ENCODE peak calls at places on chromosomes 16 and 17, in seven cellular contexts. K, J, D, F, M, A and I are unnamed samples.

GRCh38 chr16:54817432-54817831 is 113.2 kb upstream of the IRX5 start:
- DNase-seq in F (no peak), J (peak), D (peak), K (no peak), A (no peak), M (no peak), I (no peak)

GRCh38 chr17:46958192-46958591 is 20.9 kb downstream of the RPRML start:
- DNase-seq in J (no peak), K (no peak), A (no peak), M (no peak), D (no peak), F (no peak), I (no peak)

GRCh38 chr17:7479389-7480192 is at the start of gene ZBTB4:
- DNase-seq in D (peak), F (peak), A (peak), J (peak), K (peak), M (peak), I (peak)

GRCh38 chr17:6257339-6257738 is 177.6 kb downstream of the AIPL1 start:
- DNase-seq in K (peak), J (peak), M (no peak), A (no peak), D (peak), F (peak), I (peak)

GRCh38 chr16:48534601-48535340 is 75.2 kb downstream of the N4BP1 start:
- DNase-seq in D (no peak), M (no peak), J (peak), A (no peak), K (no peak), F (no peak), I (no peak)

GRCh38 chr16:23967018-23967417 is 131.2 kb downstream of the PRKCB start:
- DNase-seq in D (no peak), K (no peak), A (no peak), M (no peak), F (no peak), J (no peak), I (no peak)

GRCh38 chr16:71210-71539 is 1.3 kb downstream of the RHBDF1 start:
- DNase-seq in J (no peak), D (no peak), F (no peak), K (no peak), M (no peak), A (no peak), I (no peak)

GRCh38 chr16:85403693-85404092 is 209.4 kb upstream of the GSE1 start:
- DNase-seq in A (peak), K (no peak), J (no peak), D (no peak), M (no peak), F (no peak), I (no peak)

GRCh38 chr16:64952177-64952576 is 169.7 kb downstream of the CDH11 start:
- DNase-seq in D (no peak), M (peak), A (no peak), J (no peak), F (peak), K (peak), I (no peak)

GRCh38 chr16:71412270-71413160 is 29.3 kb downstream of the TLE7 start:
- DNase-seq in K (peak), J (peak), D (peak), F (peak), A (peak), M (peak), I (peak)

GRCh38 chr16:68756250-68757051 is 19.4 kb downstream of the CDH1 start:
- DNase-seq in D (peak), A (no peak), F (no peak), K (no peak), J (no peak), M (peak), I (no peak)

GRCh38 chr17:42436401-42436800 is 13.3 kb upstream of the CAVIN1 start:
- DNase-seq in J (no peak), D (no peak), A (no peak), K (peak), F (peak), M (peak), I (no peak)

GRCh38 chr16:30535777-30536190 is 1.1 kb upstream of the ZNF747 start:
- DNase-seq in F (peak), M (peak), K (peak), A (peak), D (peak), J (peak), I (peak)

GRCh38 chr17:2043785-2044184 is 2.0 kb downstream of the OVCA2 start:
- DNase-seq in M (peak), J (no peak), K (peak), D (peak), A (no peak), F (peak), I (no peak)

GRCh38 chr16:17038415-17038814 is 432.3 kb downstream of the XYLT1 start:
- DNase-seq in A (no peak), D (peak), F (no peak), K (no peak), M (no peak), J (no peak), I (no peak)

GRCh38 chr17:27296427-27296979 is 2.6 kb downstream of the WSB1 start:
- DNase-seq in J (no peak), K (peak), A (no peak), F (peak), M (peak), D (no peak), I (no peak)

GRCh38 chr16:82067042-82067809 is 32.2 kb downstream of the HSD17B2 start:
- DNase-seq in A (no peak), K (peak), J (no peak), M (no peak), D (no peak), F (no peak), I (no peak)

GRCh38 chr17:78122221-78122990 is 6.1 kb downstream of the TMC6 start:
- DNase-seq in A (no peak), D (no peak), F (no peak), K (no peak), J (no peak), M (no peak), I (no peak)

GRCh38 chr17:81000631-81001357 is 9.2 kb downstream of the CHMP6 start:
- DNase-seq in F (no peak), K (no peak), A (no peak), J (no peak), D (no peak), M (no peak), I (no peak)

GRCh38 chr17:1647802-1648581 is 1.7 kb downstream of the RILP start:
- DNase-seq in A (peak), K (no peak), F (no peak), D (peak), M (no peak), J (peak), I (no peak)

GRCh38 chr17:39231587-39232551 is 6.1 kb upstream of the STAC2 start:
- DNase-seq in J (peak), K (peak), F (peak), A (peak), M (peak), D (peak), I (no peak)

GRCh38 chr17:68704897-68705296 is 103.7 kb upstream of the FAM20A start:
- DNase-seq in D (no peak), F (peak), K (peak), M (no peak), J (no peak), A (no peak), I (no peak)

GRCh38 chr16:70157477-70158260 is 15.9 kb upstream of the CLEC18C start:
- DNase-seq in A (no peak), F (no peak), M (no peak), D (no peak), K (no peak), J (no peak), I (no peak)

GRCh38 chr17:7241783-7242716 is at the start of gene GABARAP:
- DNase-seq in F (peak), A (peak), J (peak), M (peak), D (peak), K (peak), I (peak)

GRCh38 chr17:17518019-17518418 is 21.8 kb upstream of the RASD1 start:
- DNase-seq in A (no peak), M (no peak), K (no peak), D (no peak), F (no peak), J (no peak), I (no peak)

GRCh38 chr17:40063915-40064531 is 1.3 kb downstream of the THRA start:
- DNase-seq in J (peak), M (no peak), A (no peak), D (no peak), K (no peak), F (no peak), I (no peak)

GRCh38 chr16:13911306-13911705 is 8.6 kb upstream of the ERCC4 start:
- DNase-seq in M (no peak), J (no peak), A (no peak), K (no peak), F (no peak), D (no peak), I (no peak)

GRCh38 chr16:17777461-17777863 is 306.7 kb upstream of the XYLT1 start:
- DNase-seq in D (peak), F (no peak), J (no peak), M (peak), A (no peak), K (peak), I (no peak)

GRCh38 chr17:82876149-82876548 is 36.3 kb upstream of the ZNF750 start:
- DNase-seq in A (no peak), J (no peak), F (peak), M (peak), K (peak), D (peak), I (no peak)

GRCh38 chr17:27322690-27323508 is 29.0 kb downstream of the WSB1 start:
- DNase-seq in M (no peak), J (peak), F (no peak), K (no peak), A (peak), D (no peak), I (no peak)

GRCh38 chr17:5509482-5509881 is 23.1 kb downstream of the MIS12 start:
- DNase-seq in A (no peak), M (peak), K (peak), D (no peak), F (peak), J (peak), I (no peak)

GRCh38 chr16:23058576-23058975 is 90.7 kb downstream of the USP31 start:
- DNase-seq in F (no peak), M (peak), A (no peak), K (no peak), D (no peak), J (no peak), I (no peak)

GRCh38 chr17:63533433-63534077 is 10.4 kb downstream of the KCNH6 start:
- DNase-seq in F (no peak), J (no peak), A (no peak), K (no peak), D (peak), M (no peak), I (no peak)
- H3K23ac ChIP-seq in F (no peak), J (no peak), A (no peak), K (no peak), D (no peak), M (no peak), I (peak)

DNA sequence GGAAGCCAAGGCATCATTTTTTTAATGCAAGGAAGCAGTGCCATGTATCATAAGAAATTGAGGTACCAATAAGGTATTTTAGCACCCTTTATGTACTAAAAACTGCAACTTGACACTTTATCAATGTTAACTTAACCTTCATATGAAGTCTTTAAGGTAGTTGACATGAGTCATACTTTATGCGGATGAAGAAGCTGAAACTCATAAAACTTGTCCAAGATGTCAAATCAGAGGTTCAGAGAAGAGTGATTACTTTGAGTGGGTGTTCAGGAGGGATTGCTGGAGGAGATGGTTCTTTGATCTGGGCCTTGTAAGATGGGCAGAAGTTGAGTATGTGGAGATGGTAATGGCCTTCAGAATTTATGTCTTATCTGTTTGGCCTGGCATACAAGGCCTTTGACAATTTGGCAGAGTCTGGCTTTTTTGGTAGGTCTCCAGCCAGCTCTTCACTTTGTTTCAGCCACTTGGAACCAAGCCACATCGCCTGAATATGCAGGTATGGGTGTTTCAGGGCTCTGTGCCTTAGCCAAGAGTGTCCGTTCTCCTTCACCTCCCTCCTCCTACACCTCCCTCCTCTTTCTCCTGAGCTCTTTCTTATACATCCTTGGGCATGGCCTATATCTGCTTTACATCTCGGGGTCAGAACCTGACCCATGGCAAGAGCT is 23.7 kb downstream of the YPEL2 start:
- DNase-seq in M (no peak), J (no peak), A (no peak), F (no peak), K (no peak), D (no peak), I (no peak)
- H3K27ac ChIP-seq in M (no peak), J (no peak), A (no peak), F (no peak), K (no peak), D (no peak), I (no peak)

GRCh38 chr17:16517477-16517876 is 25.5 kb upstream of the LRRC75A start:
- DNase-seq in K (no peak), J (no peak), A (no peak), D (no peak), F (no peak), M (no peak), I (no peak)
- H2BK5ac ChIP-seq in K (no peak), J (no peak), A (no peak), D (no peak), F (no peak), M (no peak), I (no peak)

GRCh38 chr16:88400186-88400585 is 17.4 kb downstream of the ZNF469 start:
- DNase-seq in A (no peak), M (no peak), F (no peak), J (no peak), K (no peak), D (no peak), I (no peak)

GRCh38 chr16:88401604-88402246 is 19.0 kb downstream of the ZNF469 start:
- DNase-seq in M (no peak), K (no peak), D (no peak), F (no peak), A (no peak), J (no peak), I (no peak)

GRCh38 chr16:88404769-88405168 is 22.0 kb downstream of the ZNF469 start:
- DNase-seq in M (no peak), F (no peak), J (no peak), D (no peak), A (no peak), K (no peak), I (no peak)

GRCh38 chr16:88403794-88404581 is 21.2 kb downstream of the ZNF469 start:
- DNase-seq in F (no peak), D (no peak), J (no peak), M (no peak), A (no peak), K (peak), I (no peak)

GRCh38 chr16:88402551-88402950 is 19.8 kb downstream of the ZNF469 start:
- DNase-seq in J (no peak), M (no peak), A (no peak), F (no peak), D (no peak), K (no peak), I (no peak)
- H3K23ac ChIP-seq in J (no peak), M (no peak), A (no peak), F (no peak), D (no peak), K (no peak), I (peak)